ENCODE peak calls at places on chromosome 19, in ten cellular contexts. One of them, this sample, is unnamed.

GRCh38 chr19:47670736-47671135 is 42.5 kb upstream of the EHD2 start:
- DNase-seq in AG08396: no peak
- DNase-seq in ELR: no peak
- DNase-seq in fibroblast of the aortic adventitia: no peak
- DNase-seq in stimulated activated CD8-positive, alpha-beta memory T cell treated with anti-CD3 and anti-CD28 coated beads, Interleukin-4, amount 100 ng/mL, for 4 hours: no peak
- DNase-seq in B cell: no peak
- DNase-seq in upper lobe of right lung: no peak
- DNase-seq in M059J: no peak
- DNase-seq in NCI-H1048: no peak
- DNase-seq in activated naive CD8-positive, alpha-beta T cell treated with anti-CD3 and anti-CD28 coated beads for 36 hours: no peak
- DNase-seq in this sample: no peak

GRCh38 chr19:35669974-35670373 is 3.7 kb downstream of the UPK1A start:
- DNase-seq in ELR: no peak
- DNase-seq in activated naive CD8-positive, alpha-beta T cell treated with anti-CD3 and anti-CD28 coated beads for 36 hours: no peak
- DNase-seq in AG08396: no peak
- DNase-seq in B cell: no peak
- DNase-seq in upper lobe of right lung: no peak
- DNase-seq in stimulated activated CD8-positive, alpha-beta memory T cell treated with anti-CD3 and anti-CD28 coated beads, Interleukin-4, amount 100 ng/mL, for 4 hours: no peak
- DNase-seq in M059J: no peak
- DNase-seq in fibroblast of the aortic adventitia: no peak
- DNase-seq in NCI-H1048: no peak
- DNase-seq in this sample: no peak

GRCh38 chr19:14440049-14440448 is 6.9 kb downstream of the PKN1 start:
- DNase-seq in fibroblast of the aortic adventitia: no peak
- DNase-seq in activated naive CD8-positive, alpha-beta T cell treated with anti-CD3 and anti-CD28 coated beads for 36 hours: peak
- DNase-seq in M059J: no peak
- DNase-seq in B cell: peak
- DNase-seq in upper lobe of right lung: peak
- DNase-seq in NCI-H1048: no peak
- DNase-seq in ELR: no peak
- DNase-seq in AG08396: no peak
- DNase-seq in stimulated activated CD8-positive, alpha-beta memory T cell treated with anti-CD3 and anti-CD28 coated beads, Interleukin-4, amount 100 ng/mL, for 4 hours: peak
- DNase-seq in this sample: no peak

GRCh38 chr19:48656840-48657474 is 11.0 kb upstream of the CA11 start:
- DNase-seq in upper lobe of right lung: no peak
- DNase-seq in B cell: no peak
- DNase-seq in M059J: peak
- DNase-seq in ELR: peak
- DNase-seq in fibroblast of the aortic adventitia: peak
- DNase-seq in AG08396: peak
- DNase-seq in NCI-H1048: no peak
- DNase-seq in activated naive CD8-positive, alpha-beta T cell treated with anti-CD3 and anti-CD28 coated beads for 36 hours: no peak
- DNase-seq in stimulated activated CD8-positive, alpha-beta memory T cell treated with anti-CD3 and anti-CD28 coated beads, Interleukin-4, amount 100 ng/mL, for 4 hours: no peak
- DNase-seq in this sample: peak

GRCh38 chr19:42115219-42115618 is 17.0 kb downstream of the POU2F2 start:
- DNase-seq in upper lobe of right lung: no peak
- DNase-seq in stimulated activated CD8-positive, alpha-beta memory T cell treated with anti-CD3 and anti-CD28 coated beads, Interleukin-4, amount 100 ng/mL, for 4 hours: no peak
- DNase-seq in fibroblast of the aortic adventitia: peak
- DNase-seq in ELR: no peak
- DNase-seq in activated naive CD8-positive, alpha-beta T cell treated with anti-CD3 and anti-CD28 coated beads for 36 hours: no peak
- DNase-seq in AG08396: no peak
- DNase-seq in B cell: no peak
- DNase-seq in M059J: peak
- DNase-seq in NCI-H1048: no peak
- DNase-seq in this sample: no peak

GRCh38 chr19:18807861-18808331 is 16.8 kb upstream of the COMP start:
- DNase-seq in NCI-H1048: no peak
- DNase-seq in B cell: no peak
- DNase-seq in AG08396: no peak
- DNase-seq in stimulated activated CD8-positive, alpha-beta memory T cell treated with anti-CD3 and anti-CD28 coated beads, Interleukin-4, amount 100 ng/mL, for 4 hours: no peak
- DNase-seq in upper lobe of right lung: no peak
- DNase-seq in activated naive CD8-positive, alpha-beta T cell treated with anti-CD3 and anti-CD28 coated beads for 36 hours: no peak
- DNase-seq in ELR: no peak
- DNase-seq in M059J: no peak
- DNase-seq in fibroblast of the aortic adventitia: peak
- DNase-seq in this sample: peak

GRCh38 chr19:29804493-29804892 is 7.3 kb upstream of the CCNE1 start:
- DNase-seq in AG08396: no peak
- DNase-seq in activated naive CD8-positive, alpha-beta T cell treated with anti-CD3 and anti-CD28 coated beads for 36 hours: peak
- DNase-seq in B cell: no peak
- DNase-seq in upper lobe of right lung: no peak
- DNase-seq in fibroblast of the aortic adventitia: no peak
- DNase-seq in ELR: no peak
- DNase-seq in NCI-H1048: no peak
- DNase-seq in stimulated activated CD8-positive, alpha-beta memory T cell treated with anti-CD3 and anti-CD28 coated beads, Interleukin-4, amount 100 ng/mL, for 4 hours: no peak
- DNase-seq in M059J: no peak
- DNase-seq in this sample: no peak

GRCh38 chr19:54462713-54463530 is 656 bp downstream of the LENG9 start:
- DNase-seq in upper lobe of right lung: peak
- DNase-seq in B cell: peak
- DNase-seq in ELR: peak
- DNase-seq in AG08396: peak
- DNase-seq in fibroblast of the aortic adventitia: peak
- DNase-seq in activated naive CD8-positive, alpha-beta T cell treated with anti-CD3 and anti-CD28 coated beads for 36 hours: peak
- DNase-seq in M059J: peak
- DNase-seq in NCI-H1048: no peak
- DNase-seq in stimulated activated CD8-positive, alpha-beta memory T cell treated with anti-CD3 and anti-CD28 coated beads, Interleukin-4, amount 100 ng/mL, for 4 hours: peak
- DNase-seq in this sample: peak

GRCh38 chr19:13537454-13537853 is 31.2 kb upstream of the CACNA1A start:
- DNase-seq in ELR: no peak
- DNase-seq in upper lobe of right lung: no peak
- DNase-seq in AG08396: no peak
- DNase-seq in NCI-H1048: peak
- DNase-seq in activated naive CD8-positive, alpha-beta T cell treated with anti-CD3 and anti-CD28 coated beads for 36 hours: no peak
- DNase-seq in fibroblast of the aortic adventitia: no peak
- DNase-seq in B cell: no peak
- DNase-seq in stimulated activated CD8-positive, alpha-beta memory T cell treated with anti-CD3 and anti-CD28 coated beads, Interleukin-4, amount 100 ng/mL, for 4 hours: no peak
- DNase-seq in M059J: no peak
- DNase-seq in this sample: no peak

GRCh38 chr19:21848706-21849105 is 12.7 kb upstream of the ZNF43 start:
- DNase-seq in stimulated activated CD8-positive, alpha-beta memory T cell treated with anti-CD3 and anti-CD28 coated beads, Interleukin-4, amount 100 ng/mL, for 4 hours: no peak
- DNase-seq in AG08396: peak
- DNase-seq in fibroblast of the aortic adventitia: no peak
- DNase-seq in NCI-H1048: no peak
- DNase-seq in ELR: peak
- DNase-seq in B cell: no peak
- DNase-seq in activated naive CD8-positive, alpha-beta T cell treated with anti-CD3 and anti-CD28 coated beads for 36 hours: no peak
- DNase-seq in M059J: peak
- DNase-seq in upper lobe of right lung: no peak
- DNase-seq in this sample: no peak

GRCh38 chr19:46408611-46409039 is 4.7 kb downstream of the CCDC8 start:
- DNase-seq in AG08396: no peak
- DNase-seq in fibroblast of the aortic adventitia: peak
- DNase-seq in upper lobe of right lung: peak
- DNase-seq in NCI-H1048: no peak
- DNase-seq in B cell: no peak
- DNase-seq in activated naive CD8-positive, alpha-beta T cell treated with anti-CD3 and anti-CD28 coated beads for 36 hours: no peak
- DNase-seq in M059J: no peak
- DNase-seq in stimulated activated CD8-positive, alpha-beta memory T cell treated with anti-CD3 and anti-CD28 coated beads, Interleukin-4, amount 100 ng/mL, for 4 hours: no peak
- DNase-seq in ELR: no peak
- DNase-seq in this sample: peak

GRCh38 chr19:10518444-10519361 is 1.5 kb upstream of the S1PR5 start:
- DNase-seq in fibroblast of the aortic adventitia: no peak
- DNase-seq in M059J: no peak
- DNase-seq in activated naive CD8-positive, alpha-beta T cell treated with anti-CD3 and anti-CD28 coated beads for 36 hours: no peak
- DNase-seq in B cell: peak
- DNase-seq in NCI-H1048: no peak
- DNase-seq in upper lobe of right lung: no peak
- DNase-seq in AG08396: no peak
- DNase-seq in ELR: no peak
- DNase-seq in stimulated activated CD8-positive, alpha-beta memory T cell treated with anti-CD3 and anti-CD28 coated beads, Interleukin-4, amount 100 ng/mL, for 4 hours: no peak
- DNase-seq in this sample: no peak

GRCh38 chr19:12545267-12545666 is 6.0 kb downstream of the ZNF564 start:
- DNase-seq in ELR: no peak
- DNase-seq in fibroblast of the aortic adventitia: no peak
- DNase-seq in B cell: no peak
- DNase-seq in AG08396: no peak
- DNase-seq in NCI-H1048: no peak
- DNase-seq in M059J: no peak
- DNase-seq in stimulated activated CD8-positive, alpha-beta memory T cell treated with anti-CD3 and anti-CD28 coated beads, Interleukin-4, amount 100 ng/mL, for 4 hours: no peak
- DNase-seq in activated naive CD8-positive, alpha-beta T cell treated with anti-CD3 and anti-CD28 coated beads for 36 hours: no peak
- DNase-seq in upper lobe of right lung: no peak
- DNase-seq in this sample: no peak

This sample was measured in GM03348.